ENCODE peak calls at places on chromosome 12, in nine cellular contexts. D is astrocyte of the spinal cord, M is endodermal cell, X is RWPE1, H is tibial artery, N is ovary, P is right lobe of liver, Q is fibroblast of mammary gland, Y is WTC11. Z is an unnamed sample.
A peak's percentile ranks its signal among the peaks of the same experiment; 100 is the strongest.

GRCh38 chr12:105334568-105334967 is 4.1 kb downstream of the C12orf75 start:
- DNase-seq in D (peak; percentile 67), M (no peak), X (no peak), H (no peak), N (no peak), P (no peak), Q (peak; percentile 60), Y (no peak), Z (no peak)

GRCh38 chr12:108773798-108774788 is 42.8 kb upstream of the CORO1C start:
- DNase-seq in D (peak; percentile 80), M (peak; percentile 62), X (peak; percentile 86), H (peak; percentile 97), N (peak; percentile 80), P (peak; percentile 86), Q (peak; percentile 82), Y (no peak), Z (peak; percentile 72)

GRCh38 chr12:6664902-6665301 is 2.0 kb upstream of the ING4 start:
- DNase-seq in D (no peak), M (no peak), X (no peak), H (no peak), N (no peak), P (no peak), Q (peak; percentile 26), Y (no peak), Z (no peak)

GRCh38 chr12:102595315-102595714 is 115.0 kb upstream of the IGF1 start:
- DNase-seq in D (no peak), M (no peak), X (no peak), H (no peak), N (no peak), P (no peak), Q (no peak), Y (no peak), Z (no peak)

GRCh38 chr12:75853621-75854020 is 178.0 kb downstream of the PHLDA1 start:
- DNase-seq in D (no peak), M (no peak), X (no peak), H (no peak), N (no peak), P (no peak), Q (no peak), Y (no peak), Z (no peak)

GRCh38 chr12:74581439-74581838 is 43.8 kb downstream of the ATXN7L3B start:
- DNase-seq in D (no peak), M (no peak), X (no peak), H (no peak), N (no peak), P (no peak), Q (no peak), Y (no peak), Z (no peak)

GRCh38 chr12:77998236-77998786 is 167.6 kb downstream of the NAV3 start:
- DNase-seq in D (no peak), M (no peak), X (no peak), H (no peak), N (no peak), P (no peak), Q (no peak), Y (no peak), Z (no peak)

GRCh38 chr12:89882757-89883156 is 174.1 kb upstream of the ATP2B1 start:
- DNase-seq in D (no peak), M (no peak), X (no peak), H (no peak), N (no peak), P (no peak), Q (no peak), Y (no peak), Z (no peak)

GRCh38 chr12:49521391-49521790 is 17.4 kb upstream of the KCNH3 start:
- DNase-seq in D (no peak), M (no peak), X (no peak), H (no peak), N (no peak), P (no peak), Q (no peak), Y (no peak), Z (no peak)

GRCh38 chr12:49524660-49525324 is 14.0 kb upstream of the KCNH3 start:
- DNase-seq in D (no peak), M (no peak), X (no peak), H (no peak), N (no peak), P (no peak), Q (peak; percentile 14), Y (no peak), Z (peak; percentile 65)

GRCh38 chr12:49527361-49528130 is 11.3 kb upstream of the KCNH3 start:
- DNase-seq in D (no peak), M (no peak), X (no peak), H (no peak), N (no peak), P (no peak), Q (no peak), Y (no peak), Z (no peak)

GRCh38 chr12:49529409-49529808 is 9.4 kb upstream of the KCNH3 start:
- DNase-seq in D (no peak), M (no peak), X (no peak), H (no peak), N (no peak), P (no peak), Q (no peak), Y (no peak), Z (no peak)

DNA sequence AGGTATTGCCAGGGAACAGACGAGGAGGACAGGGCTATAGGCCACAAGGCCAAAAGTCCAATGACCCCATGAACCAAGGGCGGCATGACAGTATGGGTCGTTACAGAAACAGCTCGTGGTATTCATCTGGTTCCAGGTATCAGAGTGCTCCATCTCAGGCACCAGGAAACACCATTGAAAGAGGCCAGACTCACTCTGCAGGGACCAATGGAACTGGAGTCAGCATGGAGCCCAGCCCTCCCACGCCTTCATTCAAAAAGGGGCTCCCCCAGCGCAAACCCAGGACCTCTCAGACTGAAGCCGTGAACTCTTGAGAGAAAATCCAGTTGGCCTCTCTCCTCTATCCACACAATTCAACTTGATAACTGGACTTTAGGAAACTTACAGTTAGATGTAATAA is 12.9 kb upstream of the KCNH3 start:
- DNase-seq in D (no peak), M (no peak), X (no peak), H (no peak), N (no peak), P (no peak), Q (no peak), Y (no peak), Z (no peak)
- TF ChIP-seq CTCF in D (no peak), M (no peak), X (no peak), H (no peak), N (no peak), P (no peak), Q (no peak), Y (no peak), Z (no peak)

DNA sequence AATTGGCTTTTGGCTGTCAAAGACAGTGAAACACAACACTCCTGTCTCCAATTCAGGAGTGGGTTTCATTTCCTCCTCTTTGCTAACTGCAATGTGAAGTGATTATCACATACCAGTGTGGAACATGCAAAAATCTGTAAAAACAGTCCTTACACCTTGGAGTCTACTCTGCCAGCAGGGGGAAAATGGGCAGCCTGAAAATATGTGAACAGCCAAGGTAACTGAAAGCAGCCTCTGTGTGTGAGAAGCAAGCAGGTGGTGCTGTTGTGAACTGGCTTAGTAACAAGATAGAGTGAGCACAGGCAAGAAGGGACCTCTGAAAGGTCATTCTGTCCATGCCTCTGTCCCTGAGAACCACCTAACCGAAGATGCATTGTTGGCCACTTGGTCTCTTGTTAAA is 6.0 kb downstream of the PRMT8 start:
- DNase-seq in D (no peak), M (peak; percentile 83), X (peak; percentile 23), H (no peak), N (no peak), P (no peak), Q (no peak), Y (no peak), Z (peak; percentile 75)
- TF ChIP-seq CTCF in D (no peak), M (peak; percentile 86), X (no peak), H (no peak), N (no peak), P (no peak), Q (no peak), Y (no peak), Z (peak; percentile 26)

DNA sequence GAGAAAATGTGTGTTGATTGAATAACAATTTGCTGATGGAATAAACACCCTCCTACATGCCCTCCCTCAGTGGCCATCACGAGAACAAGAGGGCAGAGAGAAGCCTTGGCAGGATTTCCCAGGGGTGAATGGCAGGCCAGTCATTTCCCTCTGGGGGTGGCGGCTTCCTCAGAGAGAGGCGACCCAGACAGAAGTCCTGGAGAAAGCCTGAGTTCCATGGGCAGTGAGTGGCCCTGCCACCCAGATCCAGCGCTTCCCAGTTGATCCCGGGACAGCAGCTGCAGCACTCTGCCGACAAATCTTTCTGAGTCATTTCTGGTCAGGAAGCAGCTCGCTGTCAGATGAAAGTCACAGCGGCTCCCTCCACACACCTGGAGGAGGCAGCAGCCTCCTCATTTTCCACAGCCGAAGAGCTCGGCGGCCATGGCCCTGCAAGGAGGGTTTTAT is 123.0 kb downstream of the SCARB1 start:
- DNase-seq in D (no peak), M (peak; percentile 78), X (peak; percentile 49), H (peak; percentile 84), N (no peak), P (peak; percentile 89), Q (peak; percentile 49), Y (no peak), Z (peak; percentile 38)
- TF ChIP-seq CTCF in D (peak; percentile 20), M (no peak), X (no peak), H (no peak), N (no peak), P (no peak), Q (no peak), Y (no peak), Z (no peak)

DNA sequence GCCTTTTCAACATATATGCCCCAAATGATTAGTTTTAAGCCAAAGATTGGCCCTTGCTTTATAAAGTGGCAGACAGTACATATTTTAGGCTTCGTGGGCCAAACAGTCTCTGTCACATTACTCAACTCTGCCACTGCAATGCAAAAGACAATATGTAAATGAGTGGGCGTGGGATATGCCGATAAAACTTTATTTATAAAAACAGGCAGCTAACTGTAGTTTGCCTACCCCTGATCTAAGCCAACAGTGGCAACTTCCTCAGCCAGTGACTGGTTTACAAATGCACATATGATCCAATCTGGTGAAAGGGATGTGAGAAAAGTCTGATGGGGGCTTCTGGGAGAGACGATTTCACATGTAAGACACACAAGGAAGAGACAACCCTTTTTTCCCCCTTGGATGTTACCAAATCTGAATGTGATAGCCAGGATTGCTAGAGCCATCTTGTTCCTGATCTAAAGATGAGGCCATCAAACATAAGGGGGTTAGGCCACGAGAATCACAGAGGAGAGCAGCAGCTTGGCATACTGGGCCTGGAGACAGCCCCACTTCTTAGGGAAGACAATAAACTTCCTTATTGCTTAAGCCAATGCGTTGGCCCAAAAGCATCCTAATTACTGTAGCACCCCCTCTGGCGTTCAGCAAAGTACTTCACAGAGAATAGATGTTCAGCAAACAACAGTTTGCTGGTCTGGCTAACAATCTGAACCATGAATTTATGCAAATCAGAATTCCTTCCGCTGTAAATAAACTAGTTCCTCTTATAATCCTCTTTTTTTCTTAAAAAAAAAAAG is 75.2 kb upstream of the TMCC3 start:
- DNase-seq in D (peak; percentile 34), M (peak; percentile 72), X (peak; percentile 30), H (no peak), N (no peak), P (no peak), Q (peak; percentile 63), Y (peak; percentile 21), Z (no peak)
- TF ChIP-seq CTCF in D (peak; percentile 52), M (peak; percentile 69), X (no peak), H (peak; percentile 17), N (no peak), P (peak; percentile 36), Q (peak; percentile 47), Y (no peak), Z (peak; percentile 23)

Z was measured in body of pancreas.